ENCODE peak calls at places on chromosomes 3 and 15, in nine cellular contexts. H is IMR-90, J is prostate gland, T is Panc1, V is upper lobe of left lung, K is psoas muscle, Z is neuronal stem cell, R is mesenchymal stem cell, A is body of pancreas. N is an unnamed sample. For H3K27me3 and H3K9me3, the result is how much of the 10 kb centered on the place peaks cover.

GRCh38 chr3:115475178-115476041 is 147.9 kb upstream of the GAP43 start:
- DNase-seq in K (no peak), T (no peak), Z (no peak), R (no peak), J (no peak), H (no peak), V (no peak), A (no peak), N (no peak)

GRCh38 chr3:151016421-151016820 is 43.9 kb upstream of the CLRN1 start:
- DNase-seq in K (no peak), V (no peak), T (no peak), J (no peak), R (no peak), Z (no peak), A (no peak), H (peak), N (no peak)

GRCh38 chr3:4410174-4410573 is 56.9 kb downstream of the SUMF1 start:
- DNase-seq in A (no peak), K (no peak), R (no peak), Z (no peak), H (no peak), V (no peak), J (no peak), T (no peak), N (no peak)

GRCh38 chr3:183481582-183481981 is 53.2 kb upstream of the MCF2L2 start:
- DNase-seq in V (no peak), T (no peak), H (peak), R (no peak), A (no peak), Z (no peak), J (no peak), K (no peak), N (no peak)

GRCh38 chr15:74202461-74203401 is at the start of gene STRA6:
- DNase-seq in Z (peak), K (no peak), V (no peak), A (no peak), R (peak), H (no peak), T (no peak), J (no peak), N (no peak)

GRCh38 chr15:98729446-98730042 is 81.2 kb downstream of the IGF1R start:
- DNase-seq in T (no peak), R (peak), A (peak), J (no peak), H (no peak), V (no peak), K (no peak), Z (no peak), N (no peak)

GRCh38 chr3:181752202-181752671 is 40.5 kb downstream of the SOX2 start:
- DNase-seq in J (no peak), K (no peak), H (no peak), A (no peak), R (no peak), T (no peak), V (no peak), Z (no peak), N (no peak)

GRCh38 chr15:60787737-60788513 is 309.0 kb upstream of the ICE2 start:
- DNase-seq in J (no peak), V (no peak), R (no peak), A (no peak), Z (no peak), T (no peak), H (no peak), K (no peak), N (no peak)

GRCh38 chr3:48738926-48739616 is 22.1 kb upstream of the IP6K2 start:
- DNase-seq in T (no peak), H (no peak), K (peak), V (no peak), A (peak), R (no peak), J (peak), Z (no peak), N (no peak)

GRCh38 chr3:142022381-142022780 is 127.0 kb downstream of the TFDP2 start:
- DNase-seq in J (no peak), A (no peak), T (no peak), V (no peak), Z (no peak), H (no peak), R (peak), K (no peak), N (no peak)

GRCh38 chr3:49462222-49462621 is 7.8 kb upstream of the DAG1 start:
- DNase-seq in J (no peak), T (no peak), A (no peak), V (no peak), Z (no peak), K (no peak), R (peak), H (peak), N (no peak)

GRCh38 chr3:40054568-40055222 is 245.3 kb downstream of the MYRIP start:
- DNase-seq in R (peak), A (no peak), H (no peak), Z (no peak), V (no peak), K (no peak), T (no peak), J (no peak), N (no peak)

GRCh38 chr3:152352559-152352958 is 83.8 kb downstream of the MBNL1 start:
- DNase-seq in V (no peak), A (no peak), J (no peak), H (no peak), Z (no peak), R (peak), T (no peak), K (no peak), N (no peak)

GRCh38 chr3:70899816-70900215 is 587.4 kb upstream of the MDFIC2 start:
- DNase-seq in V (no peak), J (no peak), K (no peak), H (no peak), R (no peak), A (no peak), T (no peak), Z (no peak), N (no peak)

GRCh38 chr15:80317389-80318169 is 65.6 kb upstream of the CTXND1 start:
- DNase-seq in T (no peak), J (no peak), R (peak), Z (no peak), K (no peak), V (peak), H (peak), A (peak), N (no peak)

GRCh38 chr3:58173670-58174472 is 36.9 kb downstream of the DNASE1L3 start:
- DNase-seq in V (no peak), K (no peak), T (no peak), A (peak), R (no peak), J (peak), Z (no peak), H (no peak), N (peak)

GRCh38 chr3:50267280-50267913 is 1.6 kb upstream of the SEMA3B start:
- DNase-seq in J (peak), A (peak), K (peak), Z (no peak), H (no peak), V (peak), T (no peak), R (no peak), N (peak)

GRCh38 chr15:94070341-94071275 is 160.8 kb upstream of the MCTP2 start:
- DNase-seq in J (peak), K (no peak), V (peak), R (peak), A (peak), Z (no peak), T (no peak), H (no peak), N (no peak)

GRCh38 chr3:150738688-150739087 is 24.3 kb downstream of the SIAH2 start:
- DNase-seq in R (no peak), T (no peak), Z (no peak), H (no peak), A (no peak), J (no peak), V (no peak), K (no peak), N (no peak)

GRCh38 chr3:179967622-179968021 is 69.1 kb downstream of the PEX5L start:
- DNase-seq in Z (no peak), A (no peak), H (peak), K (no peak), V (no peak), T (no peak), R (no peak), J (no peak), N (no peak)

GRCh38 chr3:158152186-158152585 is 42.3 kb downstream of the RSRC1 start:
- DNase-seq in Z (no peak), H (peak), A (no peak), V (no peak), T (peak), J (no peak), R (peak), K (no peak), N (no peak)

GRCh38 chr3:124552224-124552623 is 178.0 kb upstream of the UMPS start:
- DNase-seq in R (peak), J (peak), T (no peak), K (no peak), A (peak), V (no peak), Z (no peak), H (peak), N (no peak)

GRCh38 chr3:159486580-159486979 is 502.1 kb upstream of the IL12A start:
- DNase-seq in A (no peak), H (peak), Z (no peak), K (no peak), V (no peak), R (no peak), T (no peak), J (no peak), N (no peak)

GRCh38 chr15:90294601-90295269 is 29.3 kb downstream of the NGRN start:
- DNase-seq in K (no peak), V (peak), Z (no peak), A (peak), T (no peak), J (no peak), H (no peak), R (no peak), N (no peak)

GRCh38 chr3:157508461-157508860 is 5.2 kb upstream of the VEPH1 start:
- DNase-seq in J (no peak), H (no peak), Z (no peak), A (no peak), T (no peak), K (no peak), R (no peak), V (no peak), N (no peak)

GRCh38 chr15:43266834-43267233 is at the start of gene TGM5:
- DNase-seq in T (no peak), R (no peak), Z (no peak), A (peak), H (no peak), K (no peak), V (no peak), J (peak), N (no peak)

GRCh38 chr3:101512521-101513418 is at the start of gene SENP7:
- DNase-seq in H (peak), K (peak), T (peak), J (peak), R (peak), Z (peak), V (peak), A (peak), N (peak)

GRCh38 chr3:185129051-185129450 is 23.8 kb downstream of the C3orf70 start:
- DNase-seq in V (no peak), R (no peak), T (no peak), H (no peak), A (no peak), J (no peak), Z (no peak), K (no peak), N (no peak)

GRCh38 chr3:123300056-123300455 is 98.3 kb downstream of the SEC22A start:
- DNase-seq in A (no peak), R (no peak), K (peak), J (no peak), Z (no peak), H (no peak), T (no peak), V (no peak), N (no peak)

GRCh38 chr15:32029862-32030781 is at the start of gene CHRNA7:
- DNase-seq in A (peak), H (peak), T (no peak), R (peak), K (peak), Z (peak), V (peak), J (peak), N (no peak)
- H3K27me3 ChIP-seq in A (under half), H (under half), T (under half), R (half or more), K (under half), Z (under half), V (under half), J (under half), N (under half)

DNA sequence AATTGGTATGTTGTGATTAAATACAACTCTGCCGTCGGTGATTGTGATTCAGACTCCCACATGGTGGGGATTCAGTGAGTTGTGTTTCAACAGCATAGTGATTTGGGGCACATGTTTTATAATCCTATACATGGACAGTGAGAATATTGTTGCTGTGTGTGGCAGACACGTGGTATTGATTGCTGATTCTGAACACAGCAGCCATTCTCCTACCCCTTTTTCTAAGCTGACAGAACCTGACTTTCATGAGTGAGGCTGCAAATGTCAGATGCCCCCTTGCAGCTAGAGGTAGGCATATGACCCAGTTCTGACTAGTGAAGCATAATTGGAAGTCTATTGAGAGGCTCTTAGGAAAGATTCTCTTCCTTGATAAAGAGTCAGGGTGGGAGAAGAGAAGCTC is 155.0 kb upstream of the STRIT1 start:
- DNase-seq in J (no peak), K (no peak), H (no peak), T (no peak), V (no peak), A (no peak), R (no peak), Z (no peak), N (no peak)
- H3K9me3 ChIP-seq in J (under half), K (under half), H (under half), T (under half), V (under half), A (under half), R (under half), Z (under half), N (under half)

DNA sequence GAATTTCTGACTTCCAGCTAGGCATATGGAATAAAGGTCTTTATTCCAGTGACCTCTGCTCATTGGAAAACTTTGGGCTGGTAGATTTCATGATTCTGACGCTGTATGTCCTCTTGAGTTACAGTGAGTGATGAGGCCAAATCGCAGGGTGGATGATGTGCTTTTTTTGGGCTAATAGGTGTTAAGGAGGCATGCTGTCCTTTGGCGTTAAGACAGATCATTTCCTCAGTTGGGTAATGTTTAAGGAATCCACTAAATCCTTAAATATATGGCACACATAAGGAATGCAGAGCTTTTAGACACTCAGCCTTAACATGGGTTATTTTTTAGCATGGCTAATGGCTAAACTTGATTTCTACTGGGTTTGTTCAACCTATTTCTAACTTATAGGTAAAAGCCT is 87.9 kb downstream of the LPP start:
- DNase-seq in R (no peak), A (no peak), H (no peak), V (no peak), K (no peak), J (no peak), T (no peak), Z (no peak), N (no peak)
- H3K27ac ChIP-seq in R (peak), A (no peak), H (no peak), V (no peak), K (peak), J (no peak), T (no peak), Z (no peak), N (peak)

GRCh38 chr15:77818484-77819270 is 186.0 kb upstream of the LINGO1 start:
- DNase-seq in J (no peak), A (no peak), H (no peak), R (no peak), V (peak), Z (no peak), K (no peak), T (no peak), N (no peak)
- H3K27me3 ChIP-seq in J (under half), A (under half), H (half or more), R (half or more), V (under half), Z (under half), K (half or more), T (under half), N (under half)

GRCh38 chr15:25171856-25172687 is 217.3 kb downstream of the SNRPN start:
- DNase-seq in V (no peak), J (no peak), T (no peak), Z (no peak), H (no peak), K (peak), R (no peak), A (peak), N (peak)
- H3K9me3 ChIP-seq in V (half or more), J (under half), T (under half), Z (under half), H (under half), K (under half), R (under half), A (under half), N (under half)

DNA sequence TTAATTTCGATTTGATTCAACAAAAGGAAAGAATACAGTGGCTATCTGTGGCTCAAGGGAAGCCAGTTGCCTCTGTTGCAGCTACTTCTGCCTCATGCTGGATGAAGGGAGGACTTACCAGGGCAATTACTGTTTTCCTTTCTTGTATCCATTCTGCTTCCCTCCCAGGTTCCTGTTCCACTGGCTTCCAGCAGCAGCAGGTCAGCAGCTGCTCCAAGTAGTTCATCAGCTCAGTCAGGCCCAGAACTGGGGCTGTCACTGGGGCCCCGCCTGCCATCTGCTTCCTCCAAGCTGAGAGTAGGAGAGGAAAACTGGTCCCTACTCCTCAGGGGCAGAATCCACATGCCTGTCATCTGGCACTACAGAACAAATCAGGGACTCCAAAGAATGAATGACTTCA is 48.6 kb upstream of the ULK4 start:
- DNase-seq in T (no peak), J (no peak), H (no peak), V (no peak), Z (no peak), R (no peak), K (no peak), A (peak), N (no peak)
- H3K27ac ChIP-seq in T (no peak), J (no peak), H (no peak), V (no peak), Z (no peak), R (no peak), K (no peak), A (no peak), N (no peak)

DNA sequence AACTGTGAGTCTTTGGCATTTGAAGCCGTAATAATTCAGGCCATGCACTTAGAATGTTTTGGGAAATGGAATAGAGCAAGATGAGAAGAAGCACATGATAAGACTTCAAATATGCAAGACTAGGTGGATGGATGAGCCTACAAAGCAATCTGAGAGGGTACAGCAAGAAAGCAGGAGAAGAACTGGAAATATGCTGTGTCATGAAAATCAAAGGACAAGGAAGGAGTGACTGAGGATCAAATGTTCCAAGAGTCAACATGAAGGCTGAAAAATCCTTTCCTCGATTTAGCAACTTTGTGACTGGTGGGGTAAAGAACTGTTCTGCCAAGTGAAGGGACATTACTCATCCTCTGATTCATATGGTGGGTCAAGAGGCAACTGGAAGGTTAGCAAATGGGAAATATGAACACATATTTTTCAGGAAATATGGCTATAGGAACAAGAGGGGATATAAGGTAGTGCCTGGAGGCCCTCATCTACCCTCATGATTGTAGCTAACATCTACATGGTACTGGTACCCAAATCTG is 803.7 kb upstream of the ARRDC4 start:
- DNase-seq in Z (no peak), R (no peak), J (no peak), A (no peak), H (no peak), K (no peak), V (no peak), T (no peak), N (no peak)
- H3K27me3 ChIP-seq in Z (under half), R (under half), J (under half), A (under half), H (under half), K (under half), V (under half), T (under half), N (under half)

DNA sequence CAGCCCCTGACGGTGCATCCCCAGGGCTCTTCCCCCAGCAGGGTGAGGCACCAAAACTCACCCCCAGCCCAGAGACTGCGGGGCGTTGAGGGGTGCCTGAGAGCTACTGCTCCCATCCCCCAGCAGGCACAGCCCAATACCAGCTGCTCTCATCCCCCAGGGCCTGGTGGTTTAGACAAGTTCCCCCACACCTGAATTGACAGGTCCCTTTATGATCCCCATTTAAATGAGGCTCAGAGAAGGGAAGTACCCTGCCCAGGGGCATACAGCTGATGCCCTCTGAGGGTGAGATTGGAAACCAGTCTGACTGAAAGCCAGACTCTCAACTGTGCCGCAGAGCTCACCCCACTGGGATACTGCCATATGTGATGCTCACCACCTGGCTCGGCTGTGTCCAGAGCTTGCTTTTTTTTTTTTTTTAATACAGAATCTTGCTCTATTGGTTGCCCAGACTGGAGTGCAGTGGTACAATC is 20.1 kb downstream of the DUSP7 start:
- DNase-seq in V (no peak), A (no peak), K (no peak), Z (no peak), R (no peak), J (no peak), T (no peak), H (no peak), N (no peak)
- H3K9me3 ChIP-seq in V (under half), A (under half), K (under half), Z (under half), R (under half), J (under half), T (under half), H (under half), N (under half)

N was measured in ascending aorta.